ENCODE peak calls at places on chromosome 7, in seven cellular contexts. One of them, this sample, is unnamed.
A peak's percentile ranks its signal among the peaks of the same experiment; 100 is the strongest.

GRCh38 chr7:46713868-46714596 is 793.0 kb upstream of the IGFBP3 start:
- DNase-seq in keratinocyte: no peak
- DNase-seq in HCT116: no peak
- DNase-seq in suprapubic skin: no peak
- DNase-seq in Caco-2: no peak
- DNase-seq in PC-3: no peak
- DNase-seq in vagina: no peak
- DNase-seq in this sample: no peak

GRCh38 chr7:90425376-90425775 is 22.1 kb downstream of the CLDN12 start:
- DNase-seq in keratinocyte: no peak
- DNase-seq in HCT116: no peak
- DNase-seq in suprapubic skin: no peak
- DNase-seq in Caco-2: no peak
- DNase-seq in PC-3: peak; percentile 80
- DNase-seq in vagina: no peak
- DNase-seq in this sample: no peak

GRCh38 chr7:97024209-97025129 is at the start of gene DLX5:
- DNase-seq in keratinocyte: no peak
- DNase-seq in HCT116: no peak
- DNase-seq in suprapubic skin: peak; percentile 58
- DNase-seq in Caco-2: peak; percentile 45
- DNase-seq in PC-3: peak; percentile 72
- DNase-seq in vagina: peak; percentile 87
- DNase-seq in this sample: peak; percentile 66

GRCh38 chr7:116271980-116272886 is 61.9 kb downstream of the TES start:
- DNase-seq in keratinocyte: peak; percentile 66
- DNase-seq in HCT116: peak; percentile 85
- DNase-seq in suprapubic skin: no peak
- DNase-seq in Caco-2: no peak
- DNase-seq in PC-3: peak; percentile 96
- DNase-seq in vagina: no peak
- DNase-seq in this sample: peak; percentile 63

GRCh38 chr7:129684777-129685176 is 73.3 kb downstream of the NRF1 start:
- DNase-seq in keratinocyte: no peak
- DNase-seq in HCT116: no peak
- DNase-seq in suprapubic skin: no peak
- DNase-seq in Caco-2: no peak
- DNase-seq in PC-3: no peak
- DNase-seq in vagina: no peak
- DNase-seq in this sample: no peak

GRCh38 chr7:36129048-36129534 is 24.0 kb upstream of the EEPD1 start:
- DNase-seq in keratinocyte: no peak
- DNase-seq in HCT116: no peak
- DNase-seq in suprapubic skin: peak; percentile 87
- DNase-seq in Caco-2: no peak
- DNase-seq in PC-3: peak; percentile 69
- DNase-seq in vagina: no peak
- DNase-seq in this sample: no peak

GRCh38 chr7:12706900-12707536 is 19.6 kb downstream of the ARL4A start:
- DNase-seq in keratinocyte: no peak
- DNase-seq in HCT116: no peak
- DNase-seq in suprapubic skin: no peak
- DNase-seq in Caco-2: no peak
- DNase-seq in PC-3: peak; percentile 91
- DNase-seq in vagina: no peak
- DNase-seq in this sample: no peak

GRCh38 chr7:30472771-30473392 is 5.7 kb downstream of the NOD1 start:
- DNase-seq in keratinocyte: no peak
- DNase-seq in HCT116: no peak
- DNase-seq in suprapubic skin: no peak
- DNase-seq in Caco-2: no peak
- DNase-seq in PC-3: no peak
- DNase-seq in vagina: no peak
- DNase-seq in this sample: no peak

GRCh38 chr7:150322833-150323681 is at the start of the genes ACTR3C and LRRC61:
- DNase-seq in keratinocyte: no peak
- DNase-seq in HCT116: no peak
- DNase-seq in suprapubic skin: no peak
- DNase-seq in Caco-2: peak; percentile 81
- DNase-seq in PC-3: peak; percentile 39
- DNase-seq in vagina: no peak
- DNase-seq in this sample: peak; percentile 74

GRCh38 chr7:20172736-20173334 is 44.3 kb downstream of the MACC1 start:
- DNase-seq in keratinocyte: no peak
- DNase-seq in HCT116: peak; percentile 52
- DNase-seq in suprapubic skin: no peak
- DNase-seq in Caco-2: peak; percentile 78
- DNase-seq in PC-3: peak; percentile 74
- DNase-seq in vagina: no peak
- DNase-seq in this sample: no peak
- TF ChIP-seq CTCF in keratinocyte: peak; percentile 62
- TF ChIP-seq CTCF in HCT116: peak; percentile 78
- TF ChIP-seq CTCF in suprapubic skin: no peak
- TF ChIP-seq CTCF in Caco-2: peak; percentile 88
- TF ChIP-seq CTCF in PC-3: peak; percentile 77
- TF ChIP-seq CTCF in vagina: no peak
- TF ChIP-seq CTCF in this sample: no peak

GRCh38 chr7:158820656-158821055 is 8.7 kb downstream of the ESYT2 start:
- DNase-seq in keratinocyte: no peak
- DNase-seq in HCT116: no peak
- DNase-seq in suprapubic skin: no peak
- DNase-seq in Caco-2: no peak
- DNase-seq in PC-3: peak; percentile 39
- DNase-seq in vagina: no peak
- DNase-seq in this sample: no peak

GRCh38 chr7:158821173-158822021 is 7.9 kb downstream of the ESYT2 start:
- DNase-seq in keratinocyte: no peak
- DNase-seq in HCT116: peak; percentile 90
- DNase-seq in suprapubic skin: no peak
- DNase-seq in Caco-2: no peak
- DNase-seq in PC-3: peak; percentile 89
- DNase-seq in vagina: no peak
- DNase-seq in this sample: no peak

GRCh38 chr7:158825628-158826289 is 3.5 kb downstream of the ESYT2 start:
- DNase-seq in keratinocyte: no peak
- DNase-seq in HCT116: no peak
- DNase-seq in suprapubic skin: no peak
- DNase-seq in Caco-2: no peak
- DNase-seq in PC-3: no peak
- DNase-seq in vagina: no peak
- DNase-seq in this sample: no peak

GRCh38 chr7:158827411-158828342 is 1.6 kb downstream of the ESYT2 start:
- DNase-seq in keratinocyte: no peak
- DNase-seq in HCT116: no peak
- DNase-seq in suprapubic skin: no peak
- DNase-seq in Caco-2: no peak
- DNase-seq in PC-3: peak; percentile 36
- DNase-seq in vagina: no peak
- DNase-seq in this sample: no peak

DNA sequence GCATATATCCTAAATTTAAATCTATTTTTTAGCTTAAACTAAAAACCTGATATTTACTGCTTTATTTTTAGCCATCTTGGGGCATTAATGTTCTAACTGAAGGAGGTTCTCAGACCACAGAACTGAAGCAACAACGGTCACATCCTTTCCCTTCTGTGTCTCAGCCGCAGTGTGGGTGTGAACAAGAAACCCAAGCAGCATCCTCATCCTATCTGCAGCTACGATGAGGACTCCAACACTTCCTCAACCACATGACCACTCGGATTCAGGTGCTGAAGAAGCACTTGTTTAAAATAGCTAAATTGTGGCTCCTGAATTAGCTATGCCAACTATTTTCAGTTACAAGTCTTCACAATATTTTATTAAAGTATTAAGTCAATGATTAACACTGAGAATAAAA is 5.3 kb downstream of the ESYT2 start:
- DNase-seq in keratinocyte: no peak
- DNase-seq in HCT116: no peak
- DNase-seq in suprapubic skin: no peak
- DNase-seq in Caco-2: no peak
- DNase-seq in PC-3: no peak
- DNase-seq in vagina: no peak
- DNase-seq in this sample: no peak
- H3K4me1 ChIP-seq in keratinocyte: peaks cover 34% of the 10 kb centered on the region
- H3K4me1 ChIP-seq in HCT116: peaks cover 67% of the 10 kb centered on the region
- H3K4me1 ChIP-seq in suprapubic skin: peaks cover 54% of the 10 kb centered on the region
- H3K4me1 ChIP-seq in Caco-2: peaks cover 35% of the 10 kb centered on the region
- H3K4me1 ChIP-seq in PC-3: peaks cover 41% of the 10 kb centered on the region
- H3K4me1 ChIP-seq in vagina: peaks cover 37% of the 10 kb centered on the region
- H3K4me1 ChIP-seq in this sample: peaks cover 18% of the 10 kb centered on the region

GRCh38 chr7:134442441-134443220 is 16.3 kb downstream of the AKR1B1 start:
- DNase-seq in keratinocyte: no peak
- DNase-seq in HCT116: no peak
- DNase-seq in suprapubic skin: no peak
- DNase-seq in Caco-2: no peak
- DNase-seq in PC-3: no peak
- DNase-seq in vagina: peak; percentile 80
- DNase-seq in this sample: no peak

GRCh38 chr7:134443396-134444070 is 15.4 kb downstream of the AKR1B1 start:
- DNase-seq in keratinocyte: no peak
- DNase-seq in HCT116: no peak
- DNase-seq in suprapubic skin: no peak
- DNase-seq in Caco-2: no peak
- DNase-seq in PC-3: no peak
- DNase-seq in vagina: peak; percentile 49
- DNase-seq in this sample: no peak

GRCh38 chr7:134444961-134445315 is 14.0 kb downstream of the AKR1B1 start:
- DNase-seq in keratinocyte: no peak
- DNase-seq in HCT116: no peak
- DNase-seq in suprapubic skin: no peak
- DNase-seq in Caco-2: no peak
- DNase-seq in PC-3: no peak
- DNase-seq in vagina: peak; percentile 62
- DNase-seq in this sample: no peak

GRCh38 chr7:134446446-134446845 is 12.5 kb downstream of the AKR1B1 start:
- DNase-seq in keratinocyte: no peak
- DNase-seq in HCT116: no peak
- DNase-seq in suprapubic skin: no peak
- DNase-seq in Caco-2: no peak
- DNase-seq in PC-3: no peak
- DNase-seq in vagina: peak; percentile 69
- DNase-seq in this sample: no peak

GRCh38 chr7:134444198-134444960 is 14.5 kb downstream of the AKR1B1 start:
- DNase-seq in keratinocyte: no peak
- DNase-seq in HCT116: no peak
- DNase-seq in suprapubic skin: no peak
- DNase-seq in Caco-2: no peak
- DNase-seq in PC-3: peak; percentile 74
- DNase-seq in vagina: peak; percentile 80
- DNase-seq in this sample: no peak
- H3K36me3 ChIP-seq in keratinocyte: peaks cover 34% of the 10 kb centered on the region
- H3K36me3 ChIP-seq in HCT116: no peaks in the 10 kb centered on the region
- H3K36me3 ChIP-seq in suprapubic skin: peaks cover 84% of the 10 kb centered on the region
- H3K36me3 ChIP-seq in Caco-2: no peaks in the 10 kb centered on the region
- H3K36me3 ChIP-seq in PC-3: no peaks in the 10 kb centered on the region
- H3K36me3 ChIP-seq in vagina: no peaks in the 10 kb centered on the region
- H3K36me3 ChIP-seq in this sample: peaks cover 81% of the 10 kb centered on the region

DNA sequence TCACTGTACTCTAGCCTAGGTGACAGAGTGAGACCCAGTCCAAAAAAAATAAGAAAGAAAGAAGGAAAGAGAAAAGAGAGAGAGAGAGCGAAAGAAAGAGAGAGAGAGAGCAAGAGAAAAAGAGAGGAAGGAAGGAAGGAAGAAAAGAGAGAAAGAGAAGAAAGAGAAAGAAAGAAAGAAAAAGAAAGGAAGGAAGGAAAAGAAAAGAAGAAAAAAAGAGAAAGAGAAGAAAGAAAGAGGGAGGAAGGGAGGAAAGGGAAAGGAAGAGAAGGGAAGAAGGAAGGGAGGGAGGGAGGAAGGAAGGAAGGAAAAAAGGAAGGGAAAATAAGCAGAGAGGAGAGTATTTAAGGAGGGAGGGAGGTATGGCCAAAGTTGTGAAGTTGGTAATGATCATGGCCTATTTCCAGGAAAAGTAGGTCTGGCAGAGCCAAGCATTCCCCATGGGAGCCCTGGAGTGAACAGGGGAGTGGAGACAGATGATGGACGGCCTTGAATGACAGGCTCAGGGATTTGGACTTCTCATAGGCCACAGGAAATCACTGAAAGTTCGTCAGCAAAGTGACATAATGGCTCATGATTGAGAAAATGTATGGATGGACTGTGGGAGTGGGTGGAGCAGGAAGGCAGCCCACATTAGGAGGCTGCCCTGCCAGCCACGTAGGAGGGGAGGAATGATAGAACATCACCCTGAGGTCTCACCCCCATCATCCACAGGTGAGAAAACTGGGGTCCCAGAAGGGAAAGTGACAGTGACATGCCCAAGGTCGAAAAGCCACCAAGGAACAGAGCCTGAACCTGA is 44.7 kb upstream of the CUX1 start:
- DNase-seq in keratinocyte: no peak
- DNase-seq in HCT116: no peak
- DNase-seq in suprapubic skin: no peak
- DNase-seq in Caco-2: no peak
- DNase-seq in PC-3: no peak
- DNase-seq in vagina: no peak
- DNase-seq in this sample: no peak
- TF ChIP-seq CTCF in keratinocyte: no peak
- TF ChIP-seq CTCF in HCT116: no peak
- TF ChIP-seq CTCF in suprapubic skin: no peak
- TF ChIP-seq CTCF in Caco-2: no peak
- TF ChIP-seq CTCF in PC-3: no peak
- TF ChIP-seq CTCF in vagina: no peak
- TF ChIP-seq CTCF in this sample: no peak

DNA sequence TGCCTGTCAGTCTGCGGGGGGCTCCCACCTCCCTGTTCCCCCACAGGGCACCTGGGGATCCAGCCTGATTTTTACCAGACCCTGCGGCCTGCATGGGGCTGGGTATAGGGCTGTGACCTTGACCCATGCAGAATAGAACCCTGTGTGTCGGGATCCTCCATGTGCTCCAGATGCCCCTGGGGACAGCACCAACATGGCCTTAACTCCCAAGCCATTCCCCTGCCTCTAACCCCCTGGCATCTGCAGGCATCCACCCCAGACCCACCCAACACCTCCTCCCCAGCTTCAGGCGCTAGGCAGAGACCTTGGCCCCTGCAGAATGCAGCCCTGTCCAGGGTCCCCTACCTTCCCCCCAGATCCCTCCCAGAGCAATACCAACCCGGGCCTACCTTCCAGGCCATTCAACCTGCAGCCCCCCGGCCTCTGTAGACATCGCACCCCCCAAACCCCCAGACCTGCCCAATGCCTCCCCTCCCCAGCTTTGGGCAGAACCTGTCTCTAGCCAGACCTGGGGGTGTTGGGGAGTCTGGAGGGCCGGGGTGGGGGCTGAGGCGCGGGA is 770 bp upstream of the ELN start:
- DNase-seq in keratinocyte: no peak
- DNase-seq in HCT116: no peak
- DNase-seq in suprapubic skin: no peak
- DNase-seq in Caco-2: no peak
- DNase-seq in PC-3: no peak
- DNase-seq in vagina: no peak
- DNase-seq in this sample: peak; percentile 54
- H3K4me1 ChIP-seq in keratinocyte: peaks cover 11% of the 10 kb centered on the region
- H3K4me1 ChIP-seq in HCT116: peaks cover 28% of the 10 kb centered on the region
- H3K4me1 ChIP-seq in suprapubic skin: peaks cover 91% of the 10 kb centered on the region
- H3K4me1 ChIP-seq in Caco-2: peaks cover 7% of the 10 kb centered on the region
- H3K4me1 ChIP-seq in PC-3: peaks cover 12% of the 10 kb centered on the region
- H3K4me1 ChIP-seq in vagina: peaks cover 78% of the 10 kb centered on the region
- H3K4me1 ChIP-seq in this sample: peaks cover 34% of the 10 kb centered on the region